ENCODE peak calls at places on chromosomes 11 and 22, in ten cellular contexts. Q is GM23338, S is cardiac muscle cell, P is cardiac fibroblast, G is endodermal cell, L is dorsolateral prefrontal cortex, H is GM12865, X is adrenal gland, I is uterus, F is ovary. R is an unnamed sample.

GRCh38 chr11:125110506-125110905 is 920 bp downstream of the TMEM218 start:
- DNase-seq in Q (peak; percentile 27), S (no peak), P (no peak), G (peak; percentile 72), L (no peak), H (peak; percentile 22), X (no peak), I (no peak), F (no peak), R (peak; percentile 16)

GRCh38 chr11:14635559-14635958 is 8.0 kb upstream of the PDE3B start:
- DNase-seq in Q (no peak), S (no peak), P (no peak), G (no peak), L (no peak), H (no peak), X (no peak), I (no peak), F (no peak), R (no peak)

GRCh38 chr11:39021542-39021941 is 2423.5 kb upstream of the RAG2 start:
- DNase-seq in Q (no peak), S (no peak), P (no peak), G (no peak), L (no peak), H (no peak), X (no peak), I (no peak), F (no peak), R (no peak)

GRCh38 chr11:130055637-130056036 is 14.1 kb upstream of the APLP2 start:
- DNase-seq in Q (no peak), S (peak; percentile 58), P (peak; percentile 49), G (no peak), L (peak; percentile 17), H (no peak), X (no peak), I (no peak), F (no peak), R (peak; percentile 76)

GRCh38 chr11:46611526-46612304 is 5.3 kb downstream of the HARBI1 start:
- DNase-seq in Q (no peak), S (no peak), P (no peak), G (no peak), L (no peak), H (no peak), X (no peak), I (no peak), F (no peak), R (no peak)

GRCh38 chr22:32708835-32709234 is 92.7 kb upstream of the TIMP3 start:
- DNase-seq in Q (no peak), S (peak; percentile 55), P (peak; percentile 37), G (no peak), L (no peak), H (no peak), X (no peak), I (no peak), F (no peak), R (peak; percentile 46)

GRCh38 chr11:93116641-93117577 is 80.9 kb downstream of the SLC36A4 start:
- DNase-seq in Q (peak; percentile 75), S (no peak), P (no peak), G (peak; percentile 88), L (no peak), H (no peak), X (no peak), I (no peak), F (no peak), R (no peak)

GRCh38 chr11:44979536-44980399 is 29.1 kb upstream of the TP53I11 start:
- DNase-seq in Q (peak; percentile 43), S (no peak), P (peak; percentile 29), G (peak; percentile 85), L (no peak), H (peak; percentile 4), X (no peak), I (no peak), F (no peak), R (no peak)

GRCh38 chr11:115505165-115505564 is 950 bp upstream of the CADM1 start:
- DNase-seq in Q (peak; percentile 38), S (no peak), P (no peak), G (no peak), L (no peak), H (no peak), X (peak; percentile 22), I (no peak), F (peak; percentile 26), R (no peak)

DNA sequence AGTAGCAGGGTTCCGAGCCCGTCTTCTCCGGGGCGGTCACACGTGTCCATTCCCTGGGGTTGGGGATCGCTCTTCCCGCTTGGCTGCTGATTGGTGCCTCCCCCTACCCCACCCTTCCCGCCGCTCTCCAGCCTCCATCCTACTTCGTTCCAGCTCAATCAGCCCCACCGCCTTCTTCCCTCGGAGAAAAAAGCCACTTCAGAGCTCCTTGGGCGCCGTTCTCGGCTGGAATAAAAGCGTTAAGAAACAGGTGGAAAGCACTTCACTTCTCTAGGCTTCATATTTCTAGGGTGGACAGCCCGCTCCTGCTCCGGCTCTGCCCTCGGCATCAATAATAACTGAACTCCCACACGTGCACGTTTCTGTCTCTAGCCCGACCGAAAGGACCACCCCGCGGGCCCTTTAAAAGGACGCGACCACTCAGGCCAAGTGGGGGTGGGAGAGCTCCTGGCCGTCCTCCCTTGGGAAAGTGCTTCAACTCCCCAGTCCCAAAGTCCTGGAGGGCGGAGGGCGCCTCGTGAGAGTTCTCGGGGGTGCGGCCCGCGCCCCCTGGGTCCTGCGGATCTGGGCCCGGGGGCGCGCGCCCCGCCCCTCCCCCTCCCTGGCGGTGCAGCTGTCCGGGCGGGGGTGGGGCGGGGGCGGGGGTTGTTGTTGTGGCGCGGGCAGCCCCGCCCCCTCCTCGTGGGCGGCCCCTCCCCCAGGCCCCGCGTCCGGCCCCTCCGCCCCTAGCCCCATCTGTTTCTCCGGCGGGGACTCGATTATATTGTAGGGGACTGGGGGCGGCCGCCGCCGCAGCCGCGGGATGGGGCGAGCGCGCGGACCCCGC is at the start of gene CECR2:
- DNase-seq in Q (peak; percentile 85), S (peak; percentile 67), P (peak; percentile 67), G (peak; percentile 93), L (peak; percentile 53), H (no peak), X (peak; percentile 25), I (peak; percentile 35), F (peak; percentile 70), R (no peak)
- H3K4me3 ChIP-seq in Q (peak within 1 kb of the TSS; percentile 92), S (peak within 1 kb of the TSS; percentile 74), P (peak within 1 kb of the TSS; percentile 59), G (peak within 1 kb of the TSS; percentile 99), L (peak within 1 kb of the TSS; percentile 72), H (no peak within 1 kb of the TSS), X (peak within 1 kb of the TSS; percentile 19), I (peak within 1 kb of the TSS; percentile 19), F (peak within 1 kb of the TSS; percentile 44), R (no peak within 1 kb of the TSS)

DNA sequence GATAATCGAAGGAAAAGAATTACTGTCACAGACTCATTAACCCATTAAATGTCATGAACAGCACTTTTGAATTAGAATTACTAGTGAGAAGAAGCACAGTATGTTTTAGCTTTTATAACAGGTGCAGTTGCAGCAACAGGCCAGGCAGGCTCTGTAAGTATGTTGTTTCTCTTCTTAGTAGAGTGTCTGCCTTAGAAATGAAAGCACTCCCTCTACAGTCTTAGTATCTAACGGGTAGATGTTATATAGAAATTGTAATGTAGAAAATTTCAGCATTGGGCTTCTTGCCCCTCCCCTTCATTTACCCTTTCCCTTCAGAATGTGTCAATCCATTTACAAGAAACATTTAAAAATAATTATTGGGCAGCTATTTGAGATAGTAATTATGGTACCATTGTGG is 87.4 kb downstream of the HIPK3 start:
- DNase-seq in Q (peak; percentile 8), S (peak; percentile 20), P (peak; percentile 33), G (no peak), L (no peak), H (peak; percentile 15), X (no peak), I (no peak), F (no peak), R (peak; percentile 24)
- TF ChIP-seq CTCF in Q (no peak), S (peak; percentile 11), P (no peak), G (peak; percentile 35), L (no peak), H (no peak), X (no peak), I (no peak), F (no peak), R (peak; percentile 5)

GRCh38 chr11:65927904-65928397 is 8.7 kb downstream of the DRAP1 start:
- DNase-seq in Q (no peak), S (no peak), P (no peak), G (no peak), L (no peak), H (peak; percentile 94), X (no peak), I (no peak), F (no peak), R (no peak)
- H3K4me3 ChIP-seq in Q (no peak overlapping the region), S (no peak overlapping the region), P (no peak overlapping the region), G (no peak overlapping the region), L (no peak overlapping the region), H (peak overlapping the region; percentile 58), X (no peak overlapping the region), I (no peak overlapping the region), F (no peak overlapping the region), R (no peak overlapping the region)

DNA sequence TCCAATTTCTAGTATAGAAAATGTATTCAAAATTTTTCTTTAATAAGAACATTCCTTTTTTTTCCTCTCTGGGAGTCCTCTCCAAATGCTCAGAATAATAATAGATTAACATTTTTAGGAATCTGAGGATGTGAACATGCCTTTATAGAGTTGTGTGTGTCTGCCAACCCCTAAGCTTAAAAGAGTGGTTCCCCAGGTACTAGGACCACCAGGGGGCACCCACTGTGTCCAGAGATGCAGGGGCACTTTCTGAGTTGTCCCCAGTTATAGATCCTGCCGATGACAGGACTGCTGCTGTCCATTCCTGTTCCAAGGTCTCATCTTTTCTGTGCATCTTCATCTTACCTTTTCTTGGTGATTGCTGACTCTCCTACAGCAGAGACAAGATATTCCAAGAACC is 27.0 kb upstream of the MICAL2 start:
- DNase-seq in Q (peak; percentile 44), S (no peak), P (no peak), G (peak; percentile 70), L (no peak), H (no peak), X (no peak), I (no peak), F (no peak), R (no peak)
- TF ChIP-seq CTCF in Q (peak; percentile 49), S (peak; percentile 4), P (peak; percentile 11), G (peak; percentile 72), L (no peak), H (peak; percentile 3), X (no peak), I (no peak), F (no peak), R (peak; percentile 12)

R was measured in fibroblast of mammary gland.